ENCODE peak calls at places on chromosome 9, in ten cellular contexts. N is ureter; Z is GM23248; Y is neuronal stem cell; B is naive B cell; K is lower lobe of right lung; R is lung; P is CD4-positive, alpha-beta memory T cell; X is HTR-8/SVneo; M is stimulated activated CD4-positive, alpha-beta T cell treated with anti-CD3 and anti-CD28 coated beads, TNF-alpha, amount 100 ng/mL, for 4 hours. V is an unnamed sample.
A peak's percentile ranks its signal among the peaks of the same experiment; 100 is the strongest.

GRCh38 chr9:81320909-81321482 is 368.4 kb downstream of the TLE1 start:
- DNase-seq in N (no peak), Z (no peak), Y (no peak), B (no peak), K (no peak), R (no peak), P (no peak), X (no peak), M (no peak), V (no peak)

GRCh38 chr9:77898864-77899263 is 132.7 kb downstream of the GNAQ start:
- DNase-seq in N (no peak), Z (no peak), Y (no peak), B (no peak), K (no peak), R (no peak), P (no peak), X (no peak), M (no peak), V (no peak)

GRCh38 chr9:135085830-135086546 is 1.5 kb upstream of the OLFM1 start:
- DNase-seq in N (peak; percentile 82), Z (peak; percentile 86), Y (peak; percentile 81), B (no peak), K (peak; percentile 90), R (peak; percentile 82), P (no peak), X (peak; percentile 66), M (no peak), V (no peak)

GRCh38 chr9:38671372-38671731 is 48.6 kb downstream of the FAM240B start:
- DNase-seq in N (no peak), Z (no peak), Y (no peak), B (no peak), K (no peak), R (no peak), P (no peak), X (no peak), M (no peak), V (no peak)

GRCh38 chr9:136216541-136217240 is 11.8 kb upstream of the LHX3 start:
- DNase-seq in N (no peak), Z (no peak), Y (no peak), B (no peak), K (no peak), R (no peak), P (no peak), X (no peak), M (no peak), V (no peak)

GRCh38 chr9:112348257-112348992 is 15.0 kb upstream of the PTBP3 start:
- DNase-seq in N (peak; percentile 83), Z (peak; percentile 87), Y (no peak), B (peak; percentile 43), K (peak; percentile 89), R (peak; percentile 86), P (peak; percentile 62), X (no peak), M (peak; percentile 57), V (no peak)

GRCh38 chr9:13648676-13649075 is 369.2 kb upstream of the MPDZ start:
- DNase-seq in N (no peak), Z (no peak), Y (no peak), B (no peak), K (no peak), R (no peak), P (no peak), X (no peak), M (no peak), V (no peak)

GRCh38 chr9:89743576-89744254 is 138.9 kb downstream of the GADD45G start:
- DNase-seq in N (no peak), Z (no peak), Y (no peak), B (peak; percentile 16), K (no peak), R (no peak), P (peak; percentile 68), X (no peak), M (no peak), V (no peak)

GRCh38 chr9:128190516-128191405 is 611 bp downstream of the CIZ1 start:
- DNase-seq in N (no peak), Z (peak; percentile 39), Y (no peak), B (no peak), K (no peak), R (no peak), P (no peak), X (no peak), M (no peak), V (no peak)

GRCh38 chr9:15401266-15401665 is 21.4 kb upstream of the SNAPC3 start:
- DNase-seq in N (no peak), Z (no peak), Y (no peak), B (no peak), K (no peak), R (no peak), P (no peak), X (no peak), M (no peak), V (no peak)

GRCh38 chr9:16579872-16580432 is 290.5 kb downstream of the BNC2 start:
- DNase-seq in N (no peak), Z (no peak), Y (no peak), B (no peak), K (no peak), R (no peak), P (no peak), X (no peak), M (no peak), V (no peak)

GRCh38 chr9:115988701-115989100 is 164.9 kb upstream of the PAPPA start:
- DNase-seq in N (no peak), Z (peak; percentile 40), Y (no peak), B (no peak), K (no peak), R (no peak), P (no peak), X (no peak), M (no peak), V (no peak)

GRCh38 chr9:136567651-136568287 is 21.9 kb upstream of the NOTCH1 start:
- DNase-seq in N (peak; percentile 86), Z (peak; percentile 88), Y (no peak), B (no peak), K (no peak), R (peak; percentile 55), P (no peak), X (peak; percentile 90), M (no peak), V (no peak)

GRCh38 chr9:129866373-129867137 is 31.3 kb downstream of the USP20 start:
- DNase-seq in N (no peak), Z (no peak), Y (no peak), B (no peak), K (no peak), R (no peak), P (peak; percentile 71), X (no peak), M (no peak), V (no peak)

GRCh38 chr9:93094294-93095204 is 1.5 kb upstream of the CARD19 start:
- DNase-seq in N (peak; percentile 70), Z (no peak), Y (no peak), B (peak; percentile 79), K (peak; percentile 74), R (no peak), P (no peak), X (no peak), M (no peak), V (peak; percentile 30)

GRCh38 chr9:5269249-5269715 is 35.2 kb downstream of the RLN2 start:
- DNase-seq in N (no peak), Z (peak; percentile 19), Y (no peak), B (no peak), K (no peak), R (no peak), P (no peak), X (peak; percentile 66), M (no peak), V (no peak)

GRCh38 chr9:137642892-137643291 is 24.1 kb downstream of the EHMT1 start:
- DNase-seq in N (no peak), Z (no peak), Y (no peak), B (no peak), K (no peak), R (no peak), P (no peak), X (no peak), M (no peak), V (no peak)

V was measured in GF-D8.